ENCODE peak calls at places on chromosomes 2 and 18, in six cellular contexts. E, X, P, C, I and S are unnamed samples.

GRCh38 chr18:75456277-75456676 is 28.8 kb upstream of the SMIM21 start:
- DNase-seq in I (no peak), P (no peak), E (no peak), C (no peak), X (no peak), S (no peak)

GRCh38 chr18:70333757-70334156 is 44.9 kb downstream of the SOCS6 start:
- DNase-seq in E (no peak), I (no peak), P (peak; percentile 98), X (peak; percentile 100), C (no peak), S (peak; percentile 18)

GRCh38 chr2:128410035-128410757 is 91.5 kb upstream of the HS6ST1 start:
- DNase-seq in I (no peak), E (no peak), C (no peak), X (no peak), P (no peak), S (no peak)

GRCh38 chr2:138373993-138374408 is 127.6 kb upstream of the SPOPL start:
- DNase-seq in C (peak; percentile 42), I (peak; percentile 12), P (peak; percentile 58), E (peak; percentile 36), X (peak; percentile 52), S (peak; percentile 10)

GRCh38 chr2:72386288-72386687 is 238.6 kb upstream of the CYP26B1 start:
- DNase-seq in P (no peak), E (no peak), C (peak; percentile 14), X (no peak), I (no peak), S (peak; percentile 30)

GRCh38 chr18:7757175-7757574 is 190.1 kb downstream of the PTPRM start:
- DNase-seq in X (peak; percentile 5), E (no peak), P (no peak), C (no peak), I (no peak), S (no peak)

GRCh38 chr2:35447210-35447609 is 908.4 kb upstream of the CRIM1 start:
- DNase-seq in P (no peak), E (no peak), X (no peak), C (no peak), I (no peak), S (no peak)

GRCh38 chr2:144275340-144275739 is 244.6 kb downstream of the ZEB2 start:
- DNase-seq in P (no peak), X (no peak), E (no peak), I (no peak), C (no peak), S (no peak)

GRCh38 chr18:57807336-57808117 is 4.4 kb upstream of the ATP8B1 start:
- DNase-seq in C (no peak), I (no peak), E (no peak), P (no peak), X (peak; percentile 82), S (no peak)

GRCh38 chr18:3983351-3983969 is 471.6 kb downstream of the DLGAP1 start:
- DNase-seq in P (no peak), C (peak; percentile 13), I (no peak), X (peak; percentile 91), E (no peak), S (peak; percentile 7)

GRCh38 chr2:212193066-212193465 is 345.5 kb downstream of the ERBB4 start:
- DNase-seq in P (no peak), E (no peak), C (no peak), I (no peak), X (no peak), S (no peak)

GRCh38 chr18:26397019-26397418 is 151.3 kb downstream of the KCTD1 start:
- DNase-seq in I (no peak), E (no peak), X (no peak), P (no peak), C (no peak), S (no peak)

GRCh38 chr18:28767201-28767600 is 590.3 kb upstream of the CDH2 start:
- DNase-seq in E (no peak), X (peak; percentile 28), P (no peak), C (no peak), I (no peak), S (no peak)

GRCh38 chr2:15919716-15920444 is 20.5 kb upstream of the MYCN start:
- DNase-seq in P (no peak), X (no peak), C (no peak), E (peak; percentile 48), I (no peak), S (no peak)

GRCh38 chr18:37493352-37493935 is 72.2 kb downstream of the CELF4 start:
- DNase-seq in C (no peak), I (no peak), E (no peak), P (no peak), X (no peak), S (no peak)

GRCh38 chr2:165902929-165903328 is 50.6 kb downstream of the TTC21B start:
- DNase-seq in I (no peak), P (peak; percentile 27), X (peak; percentile 17), E (no peak), C (no peak), S (no peak)

GRCh38 chr2:180056367-180057118 is 49.4 kb upstream of the CWC22 start:
- DNase-seq in I (no peak), C (peak; percentile 7), X (no peak), E (no peak), P (no peak), S (no peak)

GRCh38 chr18:26617151-26617554 is 68.8 kb upstream of the KCTD1 start:
- DNase-seq in X (peak; percentile 90), C (no peak), I (no peak), E (no peak), P (peak; percentile 25), S (peak; percentile 92)

GRCh38 chr2:73028841-73029240 is 42.7 kb downstream of the SFXN5 start:
- DNase-seq in I (no peak), X (no peak), P (no peak), E (no peak), C (no peak), S (no peak)

GRCh38 chr2:232339121-232340081 is 39.1 kb upstream of the ALPP start:
- DNase-seq in I (no peak), P (no peak), C (peak; percentile 7), E (no peak), X (no peak), S (no peak)

DNA sequence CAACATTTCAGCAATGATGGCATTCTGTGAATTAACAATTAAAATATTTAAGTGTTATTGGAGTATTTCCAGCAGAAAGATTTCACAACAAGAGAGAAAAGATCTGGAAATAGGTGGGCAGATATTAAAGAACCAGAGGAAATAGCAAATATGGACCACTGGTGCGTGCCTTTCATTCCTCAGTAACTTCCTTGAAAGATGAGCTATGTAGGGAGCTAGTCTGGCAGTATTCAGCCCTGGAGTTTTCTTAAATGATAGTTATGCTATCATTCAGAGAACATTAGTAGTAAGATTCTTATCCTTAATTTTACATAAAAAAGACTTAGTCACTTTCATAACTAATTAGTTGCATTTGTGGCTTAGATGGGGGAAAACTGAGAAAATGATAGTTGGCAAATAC is 41.5 kb downstream of the TANC1 start:
- DNase-seq in I (no peak), E (no peak), P (no peak), C (no peak), X (peak; percentile 16), S (no peak)
- TF ChIP-seq SMC3 in I (no peak), E (no peak), P (no peak), C (no peak), X (no peak), S (no peak)

GRCh38 chr2:11071207-11071606 is 84.1 kb upstream of the SLC66A3 start:
- DNase-seq in X (peak; percentile 20), I (no peak), C (peak; percentile 21), E (no peak), P (no peak), S (no peak)
- TF ChIP-seq SMC3 in X (no peak), I (no peak), C (no peak), E (no peak), P (no peak), S (no peak)

GRCh38 chr2:226357816-226358215 is 441.8 kb downstream of the IRS1 start:
- DNase-seq in C (no peak), E (no peak), I (no peak), X (no peak), P (no peak), S (no peak)
- TF ChIP-seq SMC3 in C (no peak), E (no peak), I (no peak), X (no peak), P (no peak), S (no peak)

GRCh38 chr18:35868919-35869318 is 103.6 kb upstream of the RMP24 start:
- DNase-seq in C (no peak), X (no peak), P (no peak), I (no peak), E (no peak), S (no peak)
- TF ChIP-seq SMC3 in C (no peak), X (no peak), P (no peak), I (no peak), E (no peak), S (no peak)

GRCh38 chr18:48896875-48897511 is 53.8 kb downstream of the SMAD7 start:
- DNase-seq in C (peak; percentile 95), X (peak; percentile 17), P (peak; percentile 98), I (peak; percentile 19), E (no peak), S (no peak)
- TF ChIP-seq SMC3 in C (peak; percentile 38), X (no peak), P (peak; percentile 66), I (peak; percentile 23), E (peak; percentile 13), S (no peak)

DNA sequence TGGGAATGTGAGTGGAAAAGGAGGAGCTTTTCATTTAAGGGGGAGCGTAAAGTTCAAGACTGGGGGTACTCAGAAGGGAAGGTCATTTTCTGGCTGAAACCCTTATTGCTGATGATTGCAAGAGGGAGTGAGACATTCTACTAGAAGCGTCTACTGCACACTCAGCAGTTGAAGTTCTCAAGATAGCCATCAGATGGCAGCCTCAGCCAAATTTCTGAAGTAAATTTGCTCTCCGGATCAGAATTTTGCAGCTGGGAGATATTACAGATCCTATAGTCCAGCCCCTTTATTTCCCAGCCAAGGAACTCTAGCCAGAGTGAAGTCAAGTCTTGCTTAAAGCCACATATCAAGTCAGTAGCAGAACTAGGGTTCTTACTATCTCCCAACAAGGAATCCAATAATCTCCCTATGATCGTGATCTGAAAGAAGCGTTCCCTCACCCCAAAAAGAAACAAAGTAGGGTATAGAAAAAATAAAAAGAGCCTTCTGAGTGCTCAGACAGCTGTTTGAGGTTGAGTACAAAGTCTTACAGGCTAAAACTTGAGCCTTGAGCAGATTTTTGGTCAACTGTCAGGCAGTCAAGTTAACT is 24.0 kb downstream of the RAX start:
- DNase-seq in I (no peak), X (peak; percentile 80), P (peak; percentile 58), E (peak; percentile 76), C (peak; percentile 59), S (peak; percentile 69)
- TF ChIP-seq SMC3 in I (peak; percentile 63), X (peak; percentile 66), P (peak; percentile 61), E (peak; percentile 78), C (peak; percentile 33), S (peak; percentile 52)

DNA sequence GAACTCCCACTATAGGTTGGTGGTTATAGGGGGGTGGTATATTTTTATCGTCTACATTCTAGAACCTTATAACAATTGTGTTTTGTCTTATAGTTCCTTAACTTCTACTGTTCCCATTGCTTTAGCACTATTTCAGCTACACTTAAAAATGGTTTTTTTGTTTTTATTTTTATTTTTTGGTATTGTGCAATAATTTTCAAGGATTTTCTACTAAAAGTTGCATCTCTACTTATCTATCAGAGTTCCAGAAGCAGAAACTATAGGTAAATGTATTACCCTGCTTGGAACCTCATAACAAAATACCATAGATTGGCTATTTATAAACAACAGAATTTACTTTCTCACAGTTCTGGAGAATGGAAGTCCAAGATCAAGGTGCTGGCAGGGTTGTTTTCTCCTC is 981.6 kb upstream of the CNTNAP5 start:
- DNase-seq in X (no peak), P (no peak), I (no peak), E (no peak), C (no peak), S (no peak)
- TF ChIP-seq SMC3 in X (no peak), P (no peak), I (no peak), E (no peak), C (no peak), S (no peak)

GRCh38 chr2:136131484-136131960 is 13.6 kb upstream of the CXCR4 start:
- DNase-seq in E (no peak), C (no peak), P (no peak), I (no peak), X (no peak), S (no peak)
- TF ChIP-seq SMC3 in E (no peak), C (no peak), P (no peak), I (no peak), X (no peak), S (no peak)